ENCODE peak calls at places on chromosomes 16 and 17, in seven cellular contexts. M is Peyer's patch; H is left ventricle myocardium inferior; V is CD8-positive, alpha-beta T cell; Z is stomach; Y is IMR-90; U is A549. A is an unnamed sample.
A peak's percentile ranks its signal among the peaks of the same experiment; 100 is the strongest.

GRCh38 chr17:76432712-76433336 is 20.1 kb downstream of the UBE2O start:
- DNase-seq in U (peak; percentile 40), H (no peak), V (no peak), Y (peak; percentile 49), Z (no peak), M (no peak), A (no peak)

GRCh38 chr17:17225901-17226300 is 11.1 kb downstream of the FLCN start:
- DNase-seq in H (no peak), Z (no peak), V (no peak), M (no peak), U (no peak), Y (no peak), A (no peak)

GRCh38 chr17:27345141-27345904 is 51.4 kb downstream of the WSB1 start:
- DNase-seq in Y (peak; percentile 28), V (no peak), Z (no peak), H (no peak), U (no peak), M (no peak), A (no peak)

GRCh38 chr17:9228408-9229159 is 207.3 kb downstream of the NTN1 start:
- DNase-seq in U (no peak), M (no peak), V (no peak), Y (peak; percentile 58), Z (no peak), H (no peak), A (no peak)

GRCh38 chr17:2336215-2337151 is at the start of gene TSR1:
- DNase-seq in Y (peak; percentile 88), U (peak; percentile 94), V (peak; percentile 85), M (peak; percentile 95), H (peak; percentile 92), Z (peak; percentile 92), A (peak; percentile 95)

GRCh38 chr17:2779545-2779944 is 16.7 kb upstream of the RAP1GAP2 start:
- DNase-seq in Z (no peak), V (no peak), Y (no peak), M (no peak), H (no peak), U (no peak), A (no peak)

GRCh38 chr16:31216552-31217530 is at the start of gene PYDC1:
- DNase-seq in Y (no peak), V (no peak), H (no peak), U (no peak), Z (no peak), M (no peak), A (no peak)

GRCh38 chr16:6331770-6332169 is 1000.9 kb upstream of the RBFOX1 start:
- DNase-seq in Z (no peak), Y (no peak), U (no peak), H (no peak), V (no peak), M (no peak), A (no peak)

GRCh38 chr17:40480501-40481003 is 20.9 kb downstream of the TNS4 start:
- DNase-seq in Z (peak; percentile 30), H (no peak), Y (no peak), V (peak; percentile 70), U (peak; percentile 87), M (peak; percentile 73), A (no peak)

GRCh38 chr16:83774066-83774465 is 33.7 kb upstream of the HSBP1 start:
- DNase-seq in Z (no peak), Y (no peak), H (no peak), V (no peak), U (no peak), M (no peak), A (no peak)

GRCh38 chr17:48882272-48882671 is 10.3 kb upstream of the ATP5MC1 start:
- DNase-seq in M (no peak), U (no peak), Z (no peak), V (no peak), H (no peak), Y (no peak), A (no peak)

GRCh38 chr16:8946544-8946943 is 17.2 kb downstream of the USP7 start:
- DNase-seq in V (no peak), Y (no peak), U (no peak), M (no peak), Z (no peak), H (no peak), A (no peak)

GRCh38 chr16:67393111-67393789 is at the start of gene TPPP3:
- DNase-seq in V (no peak), H (peak; percentile 92), Y (peak; percentile 76), U (peak; percentile 73), Z (peak; percentile 83), M (peak; percentile 88), A (peak; percentile 90)

GRCh38 chr16:75320435-75320834 is 69.0 kb upstream of the BCAR1 start:
- DNase-seq in V (no peak), H (no peak), M (no peak), U (no peak), Z (no peak), Y (no peak), A (no peak)

GRCh38 chr17:1958134-1958881 is 66.8 kb downstream of the RTN4RL1 start:
- DNase-seq in Z (no peak), U (no peak), H (no peak), M (no peak), V (no peak), Y (no peak), A (no peak)

GRCh38 chr17:17892731-17893130 is 55.9 kb upstream of the SREBF1 start:
- DNase-seq in U (no peak), Y (no peak), V (no peak), M (no peak), Z (no peak), H (no peak), A (no peak)

GRCh38 chr17:80727409-80727755 is 182.7 kb downstream of the RPTOR start:
- DNase-seq in U (no peak), M (no peak), Y (no peak), Z (no peak), V (no peak), H (no peak), A (no peak)

GRCh38 chr17:29930399-29931010 is 477 bp upstream of the SSH2 start:
- DNase-seq in M (no peak), Y (peak; percentile 41), U (no peak), V (no peak), Z (no peak), H (no peak), A (no peak)

DNA sequence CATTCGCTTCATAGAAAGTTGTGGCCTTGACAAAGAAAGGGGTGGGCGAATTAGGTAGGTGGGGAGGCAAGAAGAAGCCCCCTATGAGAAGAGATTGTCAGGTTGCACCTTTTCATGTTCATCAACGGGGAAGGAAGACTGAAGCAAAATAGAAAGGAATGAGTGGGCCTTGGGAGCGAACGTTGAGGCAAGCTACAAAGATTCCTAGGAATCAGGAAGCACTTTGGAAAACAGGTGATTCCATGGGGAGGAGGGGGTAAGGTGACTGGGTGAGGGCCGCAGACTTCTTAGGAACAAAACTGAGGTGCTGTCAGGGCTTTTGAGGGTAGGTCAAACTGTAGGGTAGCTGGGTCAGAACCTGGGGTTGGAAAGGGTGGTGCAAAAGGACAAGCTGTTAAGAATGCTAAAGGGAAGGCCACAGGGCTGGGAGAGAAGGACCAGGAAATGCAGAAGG is 535 bp downstream of the ITFG1 start:
- DNase-seq in M (no peak), Y (no peak), Z (no peak), U (peak; percentile 6), H (no peak), V (no peak), A (no peak)
- TF ChIP-seq CTCF in M (no peak), Y (no peak), Z (no peak), U (no peak), H (no peak), V (no peak), A (no peak)

DNA sequence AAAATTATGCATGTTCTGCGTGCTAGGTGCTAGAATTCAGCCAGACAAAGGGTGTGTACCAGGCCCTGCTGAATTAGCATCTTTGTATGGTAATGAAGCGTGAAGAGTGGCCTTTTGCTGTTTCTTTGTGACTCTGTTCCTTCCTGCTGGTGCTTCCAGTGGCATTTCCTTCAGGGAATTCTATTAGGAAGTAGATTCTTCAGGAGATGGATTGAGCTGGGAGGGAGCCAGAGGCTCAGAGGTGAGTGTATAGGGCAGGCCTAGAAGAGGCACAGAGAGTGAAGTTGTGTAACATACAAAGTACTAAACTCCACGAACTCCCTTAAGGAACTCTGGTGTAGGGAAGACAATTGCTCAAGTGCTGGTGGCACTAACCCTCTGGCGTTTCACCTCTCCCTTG is 73.9 kb upstream of the ASIC2 start:
- DNase-seq in Z (no peak), U (no peak), V (no peak), Y (no peak), H (no peak), M (no peak), A (no peak)
- H3K27ac ChIP-seq in Z (no peak overlapping the region), U (no peak overlapping the region), V (no peak overlapping the region), Y (no peak overlapping the region), H (no peak overlapping the region), M (no peak overlapping the region), A (no peak overlapping the region)

GRCh38 chr17:47701603-47702002 is 7.6 kb downstream of the TBKBP1 start:
- DNase-seq in Z (no peak), M (no peak), H (no peak), V (no peak), U (no peak), Y (no peak), A (peak; percentile 53)

GRCh38 chr17:47703671-47704070 is 9.7 kb downstream of the TBKBP1 start:
- DNase-seq in U (no peak), M (no peak), Y (no peak), V (no peak), H (no peak), Z (no peak), A (no peak)

GRCh38 chr17:47703191-47703591 is 9.2 kb downstream of the TBKBP1 start:
- DNase-seq in U (no peak), Y (no peak), Z (no peak), H (no peak), M (peak; percentile 68), V (no peak), A (peak; percentile 71)

GRCh38 chr17:47704116-47704515 is 10.2 kb downstream of the TBKBP1 start:
- DNase-seq in U (no peak), Y (no peak), Z (no peak), H (peak; percentile 30), V (no peak), M (peak; percentile 76), A (peak; percentile 68)

DNA sequence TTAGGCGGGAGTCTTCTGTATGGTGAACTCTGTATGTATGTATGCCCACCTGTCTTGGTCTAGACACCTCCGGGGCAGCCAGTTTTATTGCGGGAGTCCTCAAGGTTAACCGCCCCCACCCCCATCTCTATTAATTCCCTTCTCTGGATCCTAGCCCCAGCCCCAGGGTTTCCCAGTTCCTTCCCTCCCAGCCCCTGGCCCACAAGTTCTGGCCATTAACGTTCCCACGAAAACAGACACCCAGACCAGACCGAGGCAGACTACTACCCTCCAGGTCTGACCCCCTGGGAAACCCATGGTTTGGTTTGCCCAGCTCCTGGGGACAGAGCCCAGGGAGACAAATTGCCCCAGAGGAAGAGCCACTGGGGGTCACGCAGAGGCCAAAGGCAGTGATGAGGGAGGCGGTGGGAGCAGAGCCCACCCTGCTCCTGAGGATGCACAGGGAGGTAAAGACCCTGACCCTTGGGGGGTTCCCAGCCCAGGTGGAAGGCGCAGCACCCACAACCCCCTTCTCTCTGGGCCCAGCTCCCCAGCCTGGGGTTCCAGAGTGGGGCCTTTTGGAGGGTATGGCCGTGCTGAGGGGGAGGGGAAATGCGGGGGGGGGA is 8.5 kb downstream of the TBKBP1 start:
- DNase-seq in M (no peak), H (no peak), U (no peak), Y (no peak), V (no peak), Z (no peak), A (peak; percentile 48)
- H3K4me1 ChIP-seq in M (peaks cover 26% of the 10 kb centered on the region), H (peaks cover 54% of the 10 kb centered on the region), U (no peaks in the 10 kb centered on the region), Y (no peaks in the 10 kb centered on the region), V (peaks cover 66% of the 10 kb centered on the region), Z (peaks cover 20% of the 10 kb centered on the region), A (peaks cover 20% of the 10 kb centered on the region)

DNA sequence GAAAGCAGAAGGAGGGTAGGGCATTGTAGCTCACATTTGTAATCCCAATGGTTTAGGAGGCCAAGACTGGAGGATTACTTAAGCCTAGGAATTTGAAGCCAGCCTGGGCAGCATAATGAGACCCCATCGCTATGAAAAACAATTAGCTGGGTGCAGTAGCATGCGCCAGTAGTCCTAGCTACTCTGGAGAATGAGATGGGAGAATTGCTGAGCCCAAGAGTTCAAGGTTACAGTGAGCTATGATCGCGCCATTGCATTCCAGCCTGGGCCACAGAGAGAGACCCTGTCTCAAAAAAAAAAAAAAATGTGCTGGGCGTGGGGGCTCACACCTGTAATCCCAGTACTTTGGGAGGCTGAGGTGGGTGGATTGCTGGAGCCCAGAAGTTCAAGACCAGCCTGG is 5.0 kb downstream of the ATF7IP2 start:
- DNase-seq in H (no peak), Y (no peak), M (no peak), U (no peak), V (no peak), Z (no peak), A (no peak)
- TF ChIP-seq CTCF in H (no peak), Y (no peak), M (no peak), U (no peak), V (no peak), Z (no peak), A (no peak)

A was measured in upper lobe of right lung.